ENCODE peak calls at places on chromosomes 11 and 22, in ten cellular contexts. K, Z, G, R, N, D, C, V, Q and I are unnamed samples.

GRCh38 chr11:45593992-45594391 is 71.4 kb downstream of the CHST1 start:
- DNase-seq in Z (no peak), V (no peak), K (no peak), R (no peak), C (no peak), G (no peak), D (no peak), Q (no peak), N (no peak), I (no peak)

GRCh38 chr11:86183694-86184093 is 60.9 kb upstream of the EED start:
- DNase-seq in D (no peak), Z (no peak), G (no peak), V (no peak), R (no peak), C (no peak), N (no peak), K (peak; percentile 59), Q (no peak), I (no peak)

GRCh38 chr11:80330302-80330701 is 889.5 kb upstream of the TENM4 start:
- DNase-seq in R (no peak), C (no peak), N (no peak), Z (no peak), G (no peak), Q (no peak), D (no peak), K (no peak), V (no peak), I (no peak)

GRCh38 chr11:74057251-74058151 is 48.6 kb upstream of the UCP3 start:
- DNase-seq in V (no peak), N (no peak), Q (peak; percentile 61), R (no peak), D (no peak), G (no peak), Z (no peak), K (no peak), C (no peak), I (no peak)

GRCh38 chr22:42318967-42319366 is 48.5 kb upstream of the TCF20 start:
- DNase-seq in N (no peak), R (no peak), Q (no peak), D (no peak), V (no peak), C (no peak), K (no peak), Z (no peak), G (no peak), I (no peak)

GRCh38 chr11:47400813-47401279 is 7.5 kb upstream of the SLC39A13 start:
- DNase-seq in G (peak; percentile 38), C (no peak), R (peak; percentile 28), N (no peak), V (no peak), Z (no peak), Q (no peak), K (no peak), D (no peak), I (peak; percentile 28)

GRCh38 chr22:45529097-45529496 is 26.4 kb downstream of the FBLN1 start:
- DNase-seq in C (no peak), G (no peak), N (no peak), R (no peak), Z (no peak), V (no peak), D (no peak), Q (no peak), K (peak; percentile 86), I (no peak)

GRCh38 chr11:34179026-34179675 is 73.7 kb downstream of the NAT10 start:
- DNase-seq in Z (no peak), R (peak; percentile 36), C (no peak), N (peak; percentile 74), K (no peak), Q (no peak), G (no peak), D (no peak), V (no peak), I (no peak)

GRCh38 chr22:20946080-20946986 is 20.7 kb upstream of the AIFM3 start:
- DNase-seq in C (no peak), Q (peak; percentile 11), K (no peak), Z (no peak), D (no peak), N (no peak), V (no peak), G (no peak), R (no peak), I (no peak)

GRCh38 chr11:56883590-56883989 is 105.1 kb upstream of the OR5AK2 start:
- DNase-seq in C (no peak), Q (no peak), K (no peak), Z (no peak), D (no peak), R (no peak), V (no peak), G (no peak), N (no peak), I (no peak)

GRCh38 chr11:104390696-104391095 is 226.7 kb upstream of the PDGFD start:
- DNase-seq in N (no peak), C (no peak), D (no peak), K (no peak), Z (no peak), R (no peak), G (no peak), V (no peak), Q (peak; percentile 5), I (no peak)

GRCh38 chr22:50528682-50529415 is 963 bp downstream of the TYMP start:
- DNase-seq in K (no peak), Z (no peak), Q (no peak), C (no peak), D (peak; percentile 64), R (no peak), G (no peak), V (peak; percentile 26), N (peak; percentile 44), I (peak; percentile 57)

GRCh38 chr22:17867160-17867785 is 93.0 kb upstream of the BID start:
- DNase-seq in R (peak; percentile 77), K (no peak), C (no peak), Z (peak; percentile 66), Q (no peak), D (no peak), N (peak; percentile 79), G (peak; percentile 87), V (peak; percentile 86), I (peak; percentile 89)

GRCh38 chr11:10639350-10639749 is 54.2 kb downstream of the IRAG1 start:
- DNase-seq in G (no peak), V (no peak), Q (no peak), D (no peak), R (no peak), Z (peak; percentile 13), N (no peak), K (no peak), C (no peak), I (no peak)

GRCh38 chr11:65445604-65446445 is 23.2 kb downstream of the NEAT1 start:
- DNase-seq in N (peak; percentile 60), R (peak; percentile 85), D (no peak), V (no peak), K (no peak), Q (peak; percentile 41), G (peak; percentile 66), C (peak; percentile 25), Z (peak; percentile 31), I (no peak)

GRCh38 chr22:46612341-46612903 is 7.8 kb upstream of the GRAMD4 start:
- DNase-seq in C (no peak), D (no peak), V (no peak), N (no peak), Q (no peak), G (no peak), K (no peak), R (no peak), Z (no peak), I (peak; percentile 51)
- TF ChIP-seq CTCF in C (no peak), D (no peak), V (no peak), N (no peak), Q (no peak), G (no peak), K (no peak), R (no peak), Z (no peak), I (no peak)

GRCh38 chr11:128516467-128516778 is 70.9 kb downstream of the ETS1 start:
- DNase-seq in K (no peak), Q (no peak), N (no peak), Z (no peak), D (no peak), R (no peak), V (no peak), G (no peak), C (no peak), I (no peak)

GRCh38 chr11:128516886-128517285 is 70.5 kb downstream of the ETS1 start:
- DNase-seq in D (no peak), R (no peak), V (no peak), Z (no peak), G (no peak), N (no peak), C (no peak), K (no peak), Q (no peak), I (no peak)

GRCh38 chr11:128513915-128514681 is 73.3 kb downstream of the ETS1 start:
- DNase-seq in D (no peak), G (no peak), C (no peak), Z (no peak), R (no peak), N (no peak), Q (no peak), V (no peak), K (no peak), I (no peak)

GRCh38 chr11:128515766-128516466 is 71.4 kb downstream of the ETS1 start:
- DNase-seq in Q (no peak), C (no peak), N (no peak), K (no peak), V (no peak), G (no peak), D (no peak), R (no peak), Z (no peak), I (no peak)

GRCh38 chr11:128515086-128515485 is 72.3 kb downstream of the ETS1 start:
- DNase-seq in Z (no peak), R (no peak), G (no peak), Q (no peak), N (no peak), K (no peak), C (no peak), D (no peak), V (no peak), I (no peak)
- H3K4me3 ChIP-seq in Z (no peak overlapping the region), R (peak overlapping the region; percentile 88), G (no peak overlapping the region), Q (no peak overlapping the region), N (no peak overlapping the region), K (no peak overlapping the region), C (no peak overlapping the region), D (peak overlapping the region; percentile 71), V (no peak overlapping the region), I (no peak overlapping the region)

DNA sequence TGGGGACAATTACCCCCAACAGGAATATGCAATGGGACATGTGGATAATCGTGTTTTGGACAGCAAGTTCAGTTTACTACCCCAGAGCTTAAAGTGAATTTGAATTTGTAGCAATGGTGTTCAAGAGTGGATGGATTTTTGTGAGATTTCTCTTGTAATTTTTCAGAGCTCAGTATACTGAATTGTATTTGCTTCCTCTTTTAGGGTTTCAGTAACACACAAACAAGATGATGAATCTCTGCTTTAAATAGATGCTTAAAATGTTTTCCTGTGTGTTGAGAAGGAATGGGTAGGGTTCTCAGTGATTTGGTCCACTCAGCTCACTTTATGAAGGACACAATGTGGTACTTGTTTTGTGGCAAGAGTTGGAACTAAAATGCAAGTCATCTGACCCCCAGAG is 100.1 kb upstream of the ARHGAP20 start:
- DNase-seq in Q (no peak), D (no peak), N (no peak), G (no peak), Z (no peak), K (no peak), R (no peak), V (no peak), C (no peak), I (no peak)
- TF ChIP-seq CTCF in Q (no peak), D (no peak), N (no peak), G (no peak), Z (no peak), K (no peak), R (no peak), V (no peak), C (no peak), I (no peak)

GRCh38 chr11:61834278-61835004 is 6.3 kb downstream of the FADS2 start:
- DNase-seq in V (no peak), Z (peak; percentile 60), C (peak; percentile 40), Q (peak; percentile 87), K (peak; percentile 60), G (peak; percentile 90), N (no peak), R (peak; percentile 78), D (no peak), I (no peak)
- H3K4me3 ChIP-seq in V (no peak overlapping the region), Z (no peak overlapping the region), C (no peak overlapping the region), Q (no peak overlapping the region), K (peak overlapping the region; percentile 1), G (no peak overlapping the region), N (no peak overlapping the region), R (no peak overlapping the region), D (no peak overlapping the region), I (no peak overlapping the region)